ENCODE peak calls at places on chromosome 3, in nine cellular contexts. M, S, D, Y, O, H, T, A and C are unnamed samples.

GRCh38 chr3:149615731-149616221 is 42.0 kb downstream of the WWTR1 start:
- DNase-seq in H (no peak), O (no peak), D (no peak), T (no peak), M (no peak), Y (no peak), A (no peak), S (no peak), C (no peak)

GRCh38 chr3:143979813-143980212 is 8.2 kb downstream of the DIPK2A start:
- DNase-seq in A (no peak), D (no peak), S (no peak), H (no peak), O (no peak), T (no peak), M (no peak), Y (no peak), C (no peak)

GRCh38 chr3:64489361-64490044 is 198.3 kb downstream of the ADAMTS9 start:
- DNase-seq in H (no peak), O (peak), Y (peak), T (peak), A (no peak), D (no peak), M (no peak), S (no peak), C (no peak)

GRCh38 chr3:143847787-143848631 is at the start of gene SLC9A9:
- DNase-seq in T (peak), H (peak), A (peak), S (peak), O (no peak), D (peak), Y (peak), M (peak), C (peak)

GRCh38 chr3:129240436-129240835 is 9.0 kb upstream of the COPG1 start:
- DNase-seq in T (no peak), Y (no peak), A (no peak), S (no peak), D (no peak), O (no peak), M (no peak), H (no peak), C (no peak)

GRCh38 chr3:47871389-47871788 is 68.5 kb downstream of the DHX30 start:
- DNase-seq in A (no peak), S (no peak), Y (no peak), H (no peak), T (no peak), M (no peak), D (no peak), O (no peak), C (no peak)

GRCh38 chr3:127570520-127570919 is 20.0 kb downstream of the TPRA1 start:
- DNase-seq in Y (no peak), A (no peak), M (no peak), T (no peak), O (no peak), H (no peak), S (no peak), D (no peak), C (no peak)

GRCh38 chr3:105436687-105437086 is 70.0 kb downstream of the ALCAM start:
- DNase-seq in M (no peak), S (no peak), D (no peak), A (no peak), T (no peak), H (no peak), O (no peak), Y (no peak), C (no peak)

GRCh38 chr3:14725015-14725431 is 50.1 kb downstream of the C3orf20 start:
- DNase-seq in T (no peak), S (no peak), Y (peak), H (no peak), M (no peak), D (no peak), O (no peak), A (no peak), C (no peak)

GRCh38 chr3:622314-622713 is 425.8 kb downstream of the CHL1 start:
- DNase-seq in D (no peak), S (no peak), A (no peak), Y (no peak), H (no peak), O (no peak), T (no peak), M (no peak), C (no peak)

GRCh38 chr3:187150599-187150998 is 11.3 kb upstream of the RPL39L start:
- DNase-seq in T (peak), O (no peak), H (peak), S (peak), D (peak), M (no peak), A (peak), Y (no peak), C (no peak)

GRCh38 chr3:173916799-173917198 is 519.3 kb downstream of the NLGN1 start:
- DNase-seq in M (no peak), O (no peak), S (no peak), T (no peak), Y (no peak), H (no peak), D (no peak), A (no peak), C (no peak)

GRCh38 chr3:107680698-107681097 is 157.9 kb downstream of the BBX start:
- DNase-seq in S (no peak), M (no peak), A (no peak), Y (no peak), D (no peak), T (no peak), O (no peak), H (no peak), C (no peak)

GRCh38 chr3:159734681-159735080 is 254.0 kb upstream of the IL12A start:
- DNase-seq in T (no peak), O (no peak), M (no peak), A (no peak), H (no peak), Y (no peak), S (no peak), D (no peak), C (no peak)

GRCh38 chr3:78660958-78661357 is 1106.8 kb downstream of the ROBO1 start:
- DNase-seq in A (no peak), T (no peak), S (no peak), H (no peak), O (no peak), M (no peak), D (no peak), Y (no peak), C (no peak)

GRCh38 chr3:84538597-84538996 is 420.2 kb upstream of the CADM2 start:
- DNase-seq in H (no peak), A (no peak), O (no peak), Y (no peak), D (no peak), S (no peak), T (no peak), M (no peak), C (no peak)

GRCh38 chr3:188855690-188856089 is 316.1 kb upstream of the TPRG1 start:
- DNase-seq in H (no peak), O (no peak), Y (no peak), T (no peak), A (no peak), D (no peak), M (no peak), S (no peak), C (no peak)

GRCh38 chr3:12545473-12545791 is at the start of gene MKRN2OS:
- DNase-seq in A (no peak), T (peak), D (no peak), O (no peak), H (no peak), M (peak), S (no peak), Y (peak), C (no peak)

GRCh38 chr3:11385329-11385728 is 113.1 kb downstream of the ATG7 start:
- DNase-seq in S (no peak), T (no peak), Y (no peak), A (no peak), M (no peak), O (no peak), H (no peak), D (no peak), C (no peak)

GRCh38 chr3:46925585-46925934 is 48.0 kb downstream of the PTH1R start:
- DNase-seq in S (no peak), D (no peak), M (no peak), T (no peak), O (no peak), A (no peak), Y (no peak), H (no peak), C (no peak)

GRCh38 chr3:62525276-62525675 is 151.9 kb upstream of the FEZF2 start:
- DNase-seq in M (no peak), Y (no peak), T (no peak), H (no peak), D (no peak), A (no peak), O (peak), S (no peak), C (no peak)

GRCh38 chr3:170211668-170212067 is 10.6 kb upstream of the PRKCI start:
- DNase-seq in M (no peak), S (no peak), A (no peak), T (no peak), H (no peak), D (no peak), Y (no peak), O (no peak), C (no peak)

GRCh38 chr3:198071602-198072285 is 111.7 kb downstream of the LMLN start:
- DNase-seq in T (peak), Y (peak), S (no peak), H (no peak), O (no peak), D (no peak), A (no peak), M (no peak), C (peak)

GRCh38 chr3:156816091-156816793 is 9.9 kb upstream of the LEKR1 start:
- DNase-seq in A (peak), Y (no peak), D (peak), O (no peak), T (no peak), S (peak), H (no peak), M (no peak), C (no peak)

GRCh38 chr3:79488407-79488806 is 279.4 kb downstream of the ROBO1 start:
- DNase-seq in Y (no peak), M (no peak), D (no peak), A (no peak), O (no peak), H (no peak), S (no peak), T (no peak), C (no peak)

GRCh38 chr3:134312873-134313838 is 61.1 kb downstream of the AMOTL2 start:
- DNase-seq in Y (no peak), D (no peak), T (peak), A (no peak), H (no peak), M (peak), O (no peak), S (no peak), C (peak)

GRCh38 chr3:28940530-28940929 is 340.3 kb upstream of the RBMS3 start:
- DNase-seq in D (no peak), H (no peak), Y (no peak), A (no peak), S (no peak), M (no peak), O (no peak), T (peak), C (peak)